ENCODE peak calls at places on chromosomes 7 and 10, in six cellular contexts. One of them, this sample, is unnamed.

GRCh38 chr7:41114166-41114565 is 588.7 kb downstream of the INHBA start:
- DNase-seq in A549: no peak
- DNase-seq in cardiac muscle cell: no peak
- DNase-seq in right cardiac atrium: no peak
- DNase-seq in HL-60: no peak
- DNase-seq in caudate nucleus: no peak
- DNase-seq in this sample: no peak

GRCh38 chr7:105521027-105521730 is 892 bp downstream of the PUS7 start:
- DNase-seq in cardiac muscle cell: peak
- DNase-seq in HL-60: peak
- DNase-seq in right cardiac atrium: peak
- DNase-seq in caudate nucleus: peak
- DNase-seq in A549: peak
- DNase-seq in this sample: peak

GRCh38 chr7:82294258-82294855 is 149.2 kb downstream of the CACNA2D1 start:
- DNase-seq in HL-60: no peak
- DNase-seq in right cardiac atrium: no peak
- DNase-seq in cardiac muscle cell: no peak
- DNase-seq in A549: no peak
- DNase-seq in caudate nucleus: no peak
- DNase-seq in this sample: no peak

GRCh38 chr10:14971867-14972448 is 12.8 kb downstream of the MEIG1 start:
- DNase-seq in right cardiac atrium: peak
- DNase-seq in cardiac muscle cell: peak
- DNase-seq in A549: peak
- DNase-seq in HL-60: peak
- DNase-seq in caudate nucleus: no peak
- DNase-seq in this sample: peak

GRCh38 chr10:63700209-63700934 is 179.2 kb downstream of the REEP3 start:
- DNase-seq in A549: peak
- DNase-seq in caudate nucleus: no peak
- DNase-seq in HL-60: no peak
- DNase-seq in right cardiac atrium: peak
- DNase-seq in cardiac muscle cell: no peak
- DNase-seq in this sample: peak

GRCh38 chr10:33520223-33520622 is 185.8 kb upstream of the NRP1 start:
- DNase-seq in A549: no peak
- DNase-seq in right cardiac atrium: no peak
- DNase-seq in HL-60: no peak
- DNase-seq in cardiac muscle cell: no peak
- DNase-seq in caudate nucleus: no peak
- DNase-seq in this sample: no peak

GRCh38 chr10:46551701-46552525 is 4.5 kb downstream of the GPRIN2 start:
- DNase-seq in cardiac muscle cell: no peak
- DNase-seq in HL-60: no peak
- DNase-seq in A549: no peak
- DNase-seq in caudate nucleus: no peak
- DNase-seq in right cardiac atrium: no peak
- DNase-seq in this sample: peak

GRCh38 chr10:71419750-71420149 is 23.0 kb downstream of the CDH23 start:
- DNase-seq in cardiac muscle cell: no peak
- DNase-seq in caudate nucleus: no peak
- DNase-seq in A549: no peak
- DNase-seq in right cardiac atrium: no peak
- DNase-seq in HL-60: no peak
- DNase-seq in this sample: no peak

GRCh38 chr10:102770108-102770482 is 26.3 kb downstream of the WBP1L start:
- DNase-seq in cardiac muscle cell: no peak
- DNase-seq in HL-60: no peak
- DNase-seq in right cardiac atrium: no peak
- DNase-seq in A549: no peak
- DNase-seq in caudate nucleus: no peak
- DNase-seq in this sample: peak

GRCh38 chr7:155259791-155260497 is 37.7 kb upstream of the INSIG1 start:
- DNase-seq in HL-60: no peak
- DNase-seq in caudate nucleus: no peak
- DNase-seq in cardiac muscle cell: no peak
- DNase-seq in right cardiac atrium: no peak
- DNase-seq in A549: no peak
- DNase-seq in this sample: no peak

GRCh38 chr10:62681211-62681940 is 123.1 kb upstream of the ADO start:
- DNase-seq in caudate nucleus: no peak
- DNase-seq in cardiac muscle cell: peak
- DNase-seq in HL-60: peak
- DNase-seq in right cardiac atrium: no peak
- DNase-seq in A549: no peak
- DNase-seq in this sample: no peak

GRCh38 chr7:55063633-55064032 is 44.8 kb downstream of the EGFR start:
- DNase-seq in cardiac muscle cell: no peak
- DNase-seq in caudate nucleus: no peak
- DNase-seq in A549: no peak
- DNase-seq in HL-60: no peak
- DNase-seq in right cardiac atrium: no peak
- DNase-seq in this sample: peak

GRCh38 chr10:26840938-26841732 is 19.6 kb downstream of the ABI1 start:
- DNase-seq in HL-60: no peak
- DNase-seq in caudate nucleus: no peak
- DNase-seq in cardiac muscle cell: no peak
- DNase-seq in right cardiac atrium: no peak
- DNase-seq in A549: no peak
- DNase-seq in this sample: no peak

GRCh38 chr7:12210179-12211053 is 678 bp upstream of the TMEM106B start:
- DNase-seq in HL-60: no peak
- DNase-seq in right cardiac atrium: no peak
- DNase-seq in cardiac muscle cell: no peak
- DNase-seq in caudate nucleus: no peak
- DNase-seq in A549: no peak
- DNase-seq in this sample: peak

GRCh38 chr7:57646901-57647246 is 196.9 kb downstream of the ZNF716 start:
- DNase-seq in right cardiac atrium: no peak
- DNase-seq in cardiac muscle cell: no peak
- DNase-seq in A549: no peak
- DNase-seq in HL-60: no peak
- DNase-seq in caudate nucleus: no peak
- DNase-seq in this sample: no peak

GRCh38 chr10:112249722-112250121 is 33.5 kb upstream of the TECTB start:
- DNase-seq in caudate nucleus: no peak
- DNase-seq in cardiac muscle cell: no peak
- DNase-seq in HL-60: no peak
- DNase-seq in right cardiac atrium: no peak
- DNase-seq in A549: no peak
- DNase-seq in this sample: no peak

GRCh38 chr7:79084423-79084822 is 369.0 kb downstream of the MAGI2 start:
- DNase-seq in right cardiac atrium: no peak
- DNase-seq in HL-60: no peak
- DNase-seq in caudate nucleus: no peak
- DNase-seq in A549: no peak
- DNase-seq in cardiac muscle cell: no peak
- DNase-seq in this sample: no peak

GRCh38 chr10:97921581-97922377 is 72.1 kb downstream of the GOLGA7B start:
- DNase-seq in HL-60: no peak
- DNase-seq in cardiac muscle cell: no peak
- DNase-seq in right cardiac atrium: no peak
- DNase-seq in caudate nucleus: no peak
- DNase-seq in A549: no peak
- DNase-seq in this sample: peak

GRCh38 chr10:111076191-111076681 is 593 bp upstream of the ADRA2A start:
- DNase-seq in caudate nucleus: peak
- DNase-seq in cardiac muscle cell: peak
- DNase-seq in A549: peak
- DNase-seq in HL-60: peak
- DNase-seq in right cardiac atrium: no peak
- DNase-seq in this sample: peak

GRCh38 chr10:15045380-15045779 is 1.6 kb downstream of the OLAH start:
- DNase-seq in cardiac muscle cell: no peak
- DNase-seq in caudate nucleus: no peak
- DNase-seq in HL-60: no peak
- DNase-seq in right cardiac atrium: no peak
- DNase-seq in A549: no peak
- DNase-seq in this sample: no peak

GRCh38 chr10:6347391-6347951 is 144.7 kb downstream of the PFKFB3 start:
- DNase-seq in A549: no peak
- DNase-seq in HL-60: peak
- DNase-seq in cardiac muscle cell: no peak
- DNase-seq in caudate nucleus: no peak
- DNase-seq in right cardiac atrium: no peak
- DNase-seq in this sample: no peak
- H3K27ac ChIP-seq in A549: no peak
- H3K27ac ChIP-seq in HL-60: peak
- H3K27ac ChIP-seq in cardiac muscle cell: no peak
- H3K27ac ChIP-seq in caudate nucleus: peak
- H3K27ac ChIP-seq in right cardiac atrium: no peak
- H3K27ac ChIP-seq in this sample: no peak

GRCh38 chr10:7477538-7478334 is 66.9 kb upstream of the SFMBT2 start:
- DNase-seq in right cardiac atrium: no peak
- DNase-seq in cardiac muscle cell: no peak
- DNase-seq in caudate nucleus: no peak
- DNase-seq in HL-60: no peak
- DNase-seq in A549: no peak
- DNase-seq in this sample: no peak

GRCh38 chr10:7481382-7481765 is 70.5 kb upstream of the SFMBT2 start:
- DNase-seq in right cardiac atrium: no peak
- DNase-seq in A549: no peak
- DNase-seq in HL-60: no peak
- DNase-seq in cardiac muscle cell: no peak
- DNase-seq in caudate nucleus: no peak
- DNase-seq in this sample: no peak

GRCh38 chr10:7480742-7481381 is 70.0 kb upstream of the SFMBT2 start:
- DNase-seq in HL-60: peak
- DNase-seq in right cardiac atrium: no peak
- DNase-seq in caudate nucleus: no peak
- DNase-seq in cardiac muscle cell: no peak
- DNase-seq in A549: no peak
- DNase-seq in this sample: no peak

GRCh38 chr10:7479861-7480598 is 69.2 kb upstream of the SFMBT2 start:
- DNase-seq in caudate nucleus: no peak
- DNase-seq in cardiac muscle cell: no peak
- DNase-seq in HL-60: no peak
- DNase-seq in A549: no peak
- DNase-seq in right cardiac atrium: no peak
- DNase-seq in this sample: no peak

GRCh38 chr10:7478727-7479457 is 68.1 kb upstream of the SFMBT2 start:
- DNase-seq in A549: no peak
- DNase-seq in right cardiac atrium: no peak
- DNase-seq in HL-60: no peak
- DNase-seq in cardiac muscle cell: no peak
- DNase-seq in caudate nucleus: no peak
- DNase-seq in this sample: no peak
- H3K27ac ChIP-seq in A549: no peak
- H3K27ac ChIP-seq in right cardiac atrium: no peak
- H3K27ac ChIP-seq in HL-60: no peak
- H3K27ac ChIP-seq in cardiac muscle cell: no peak
- H3K27ac ChIP-seq in caudate nucleus: no peak
- H3K27ac ChIP-seq in this sample: no peak

GRCh38 chr10:119162693-119163092 is 2.8 kb downstream of the SFXN4 start:
- DNase-seq in caudate nucleus: no peak
- DNase-seq in HL-60: no peak
- DNase-seq in right cardiac atrium: no peak
- DNase-seq in A549: no peak
- DNase-seq in cardiac muscle cell: no peak
- DNase-seq in this sample: no peak

GRCh38 chr10:119167041-119167440 is 1.5 kb upstream of the SFXN4 start:
- DNase-seq in cardiac muscle cell: no peak
- DNase-seq in right cardiac atrium: no peak
- DNase-seq in HL-60: no peak
- DNase-seq in caudate nucleus: no peak
- DNase-seq in A549: no peak
- DNase-seq in this sample: no peak

GRCh38 chr10:119166111-119166500 is 592 bp upstream of the SFXN4 start:
- DNase-seq in right cardiac atrium: no peak
- DNase-seq in caudate nucleus: no peak
- DNase-seq in A549: no peak
- DNase-seq in cardiac muscle cell: no peak
- DNase-seq in HL-60: no peak
- DNase-seq in this sample: no peak

GRCh38 chr10:119166564-119166963 is 1.1 kb upstream of the SFXN4 start:
- DNase-seq in A549: no peak
- DNase-seq in cardiac muscle cell: no peak
- DNase-seq in right cardiac atrium: no peak
- DNase-seq in HL-60: peak
- DNase-seq in caudate nucleus: no peak
- DNase-seq in this sample: no peak

DNA sequence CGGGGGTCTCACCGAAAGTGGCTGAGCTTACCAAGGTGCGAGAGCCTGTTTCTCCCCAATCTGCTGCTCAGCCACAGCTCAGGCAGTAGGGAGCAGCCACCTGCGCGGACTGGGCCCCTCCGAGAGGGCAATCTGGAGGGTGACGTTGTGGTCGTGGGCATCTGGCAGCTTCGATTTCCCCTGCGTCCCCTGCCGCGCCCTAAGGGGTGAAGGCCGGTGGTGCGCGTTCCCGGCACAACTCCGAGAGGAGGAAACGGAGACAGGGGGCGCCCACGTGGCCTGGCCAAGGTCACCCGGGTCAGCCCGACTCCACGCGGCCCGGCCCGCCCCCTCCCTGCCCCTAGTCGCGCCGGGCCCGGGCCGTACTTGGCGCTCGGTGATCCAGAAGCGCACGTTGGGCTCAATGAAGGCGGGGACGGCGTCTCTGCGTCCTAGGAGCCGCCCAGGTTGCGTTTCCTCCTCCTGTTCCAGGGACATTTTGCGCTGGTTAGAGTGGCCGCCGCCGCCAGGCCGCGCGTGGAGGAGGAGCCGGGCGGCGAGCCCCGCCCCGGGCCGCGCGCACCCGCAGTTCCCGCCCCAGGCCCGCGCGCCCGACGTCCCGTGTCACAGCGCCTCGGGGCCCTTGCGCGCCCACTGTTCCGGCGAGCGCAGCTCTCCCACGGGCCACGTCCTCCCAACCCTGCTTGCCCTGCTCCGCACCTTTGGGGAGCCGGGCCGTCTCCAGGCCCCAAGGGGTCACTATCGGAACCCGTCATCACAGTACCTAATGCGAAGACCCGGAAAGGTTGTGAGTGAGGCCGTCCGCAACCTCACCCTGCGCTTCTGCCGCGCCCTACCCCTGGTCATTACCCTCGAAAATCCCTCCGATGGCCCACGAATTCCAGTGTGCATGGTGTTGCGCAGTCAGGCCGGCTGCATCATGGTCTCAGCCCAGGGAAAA is at the start of gene SFXN4:
- DNase-seq in HL-60: peak
- DNase-seq in A549: peak
- DNase-seq in caudate nucleus: peak
- DNase-seq in cardiac muscle cell: peak
- DNase-seq in right cardiac atrium: peak
- DNase-seq in this sample: peak
- H3K27ac ChIP-seq in HL-60: peak
- H3K27ac ChIP-seq in A549: peak
- H3K27ac ChIP-seq in caudate nucleus: peak
- H3K27ac ChIP-seq in cardiac muscle cell: peak
- H3K27ac ChIP-seq in right cardiac atrium: peak
- H3K27ac ChIP-seq in this sample: peak

DNA sequence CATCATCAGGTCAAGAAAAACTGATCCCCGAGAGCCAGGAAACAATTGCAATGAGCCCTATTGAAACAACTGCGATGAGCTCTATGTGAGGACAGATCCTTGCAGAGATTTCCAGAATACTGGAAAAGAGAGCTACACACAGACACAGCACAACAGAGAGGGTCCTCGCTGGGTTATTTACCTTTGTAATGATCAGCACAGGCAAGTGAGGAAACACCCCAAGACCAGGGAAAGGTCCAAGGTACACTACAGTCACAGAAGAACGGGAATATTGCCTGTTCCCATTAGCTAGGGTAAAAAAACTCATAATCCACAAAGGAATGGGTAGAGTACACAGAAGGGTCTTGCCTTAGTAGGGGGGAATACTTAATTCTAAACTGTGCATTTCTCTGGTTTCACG is 152.7 kb downstream of the ZNF438 start:
- DNase-seq in A549: no peak
- DNase-seq in caudate nucleus: no peak
- DNase-seq in HL-60: no peak
- DNase-seq in right cardiac atrium: no peak
- DNase-seq in cardiac muscle cell: no peak
- DNase-seq in this sample: no peak
- H3K27ac ChIP-seq in A549: no peak
- H3K27ac ChIP-seq in caudate nucleus: no peak
- H3K27ac ChIP-seq in HL-60: no peak
- H3K27ac ChIP-seq in right cardiac atrium: no peak
- H3K27ac ChIP-seq in cardiac muscle cell: no peak
- H3K27ac ChIP-seq in this sample: no peak